ENCODE peak calls at places on chromosomes 4 and X, in four cellular contexts. K, W, U and N are unnamed samples.

GRCh38 chrX:1440506-1440905 is 12.2 kb downstream of the ASMTL start:
- DNase-seq in K (peak), W (no peak), U (no peak), N (no peak)

GRCh38 chrX:40175416-40176255 is 77.9 kb upstream of the BCOR start:
- DNase-seq in K (peak), W (no peak), U (peak), N (peak)

GRCh38 chr4:180695851-180696250 is 1547.4 kb upstream of the TENM3 start:
- DNase-seq in K (no peak), W (no peak), U (no peak), N (no peak)

GRCh38 chrX:38804481-38805293 is 3.4 kb downstream of the MID1IP1 start:
- DNase-seq in K (peak), W (no peak), U (no peak), N (peak)

GRCh38 chrX:139932901-139933796 is at the start of gene ATP11C:
- DNase-seq in K (peak), W (peak), U (peak), N (peak)

GRCh38 chr4:185395956-185396723 is 416 bp upstream of the LRP2BP start:
- DNase-seq in K (peak), W (peak), U (peak), N (peak)

GRCh38 chr4:30605616-30606015 is 114.6 kb upstream of the PCDH7 start:
- DNase-seq in K (no peak), W (no peak), U (no peak), N (no peak)

GRCh38 chrX:106932960-106933537 is 12.8 kb downstream of the CLDN2 start:
- DNase-seq in K (no peak), W (no peak), U (no peak), N (no peak)

GRCh38 chrX:153884136-153885076 is 1.6 kb downstream of the L1CAM start:
- DNase-seq in K (peak), W (no peak), U (no peak), N (no peak)

GRCh38 chr4:47839259-47839658 is 1.4 kb upstream of the CORIN start:
- DNase-seq in K (no peak), W (no peak), U (peak), N (peak)

GRCh38 chrX:5898463-5898862 is 330.2 kb downstream of the NLGN4X start:
- DNase-seq in K (no peak), W (no peak), U (no peak), N (no peak)

GRCh38 chr4:24984602-24985532 is 45.9 kb downstream of the LGI2 start:
- DNase-seq in K (no peak), W (no peak), U (no peak), N (no peak)

GRCh38 chr4:74660866-74661265 is 133.5 kb downstream of the BTC start:
- DNase-seq in K (no peak), W (no peak), U (no peak), N (no peak)

GRCh38 chrX:43559643-43560042 is 96.5 kb upstream of the MAOA start:
- DNase-seq in K (peak), W (no peak), U (no peak), N (peak)

GRCh38 chrX:17692709-17693346 is 44.5 kb upstream of the SCML1 start:
- DNase-seq in K (peak), W (no peak), U (no peak), N (no peak)
- H3K27ac ChIP-seq in K (no peak), W (no peak), U (no peak), N (no peak)

DNA sequence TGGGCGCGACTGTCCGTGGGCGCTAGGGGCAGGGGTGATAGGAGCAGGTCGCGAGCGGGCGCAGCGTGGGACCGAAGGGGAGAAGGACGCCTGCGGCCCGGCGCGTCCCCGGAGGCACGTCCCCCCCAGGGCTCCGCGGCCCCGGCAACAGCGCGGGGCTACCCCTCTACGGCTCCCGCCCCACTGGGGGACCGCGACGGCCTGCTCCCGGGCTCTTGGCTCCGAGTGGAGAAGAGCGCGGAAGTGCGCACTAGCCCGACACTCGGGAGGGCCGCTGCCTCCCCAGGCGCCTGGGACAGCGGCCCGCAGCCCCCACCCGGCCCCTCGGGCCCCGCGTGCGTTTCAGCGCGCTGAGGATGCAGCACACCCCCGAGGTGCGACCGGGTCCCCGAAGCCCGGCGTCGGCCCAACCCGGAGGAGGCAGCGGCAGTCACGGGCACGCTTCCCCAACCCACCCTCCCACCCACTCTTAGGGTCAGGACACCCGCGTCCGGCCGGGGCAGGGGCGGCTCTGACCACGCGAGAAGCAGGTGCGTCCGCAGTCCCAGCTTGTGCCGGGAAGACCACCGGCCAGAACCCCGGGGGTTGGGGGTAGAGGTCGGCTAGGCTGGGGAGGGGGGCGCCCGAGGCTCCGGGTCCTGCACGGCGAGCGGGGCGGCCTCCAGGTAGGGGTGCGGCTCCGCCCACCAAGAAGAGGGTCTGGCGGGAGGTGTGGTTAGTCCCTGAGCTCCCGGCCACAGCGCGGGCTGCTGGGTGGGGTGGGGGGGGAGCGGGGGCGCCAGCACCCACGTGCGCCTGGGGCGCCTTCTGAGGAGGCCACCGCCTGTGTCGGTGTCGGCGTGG is 18.5 kb upstream of the NAT8L start:
- DNase-seq in K (no peak), W (no peak), U (no peak), N (no peak)
- H3K4me3 ChIP-seq in K (peak), W (peak), U (peak), N (no peak)

GRCh38 chr4:98567611-98568010 is 90.8 kb downstream of the TSPAN5 start:
- DNase-seq in K (no peak), W (no peak), U (no peak), N (no peak)

GRCh38 chr4:98568896-98569663 is 89.3 kb downstream of the TSPAN5 start:
- DNase-seq in K (peak), W (no peak), U (no peak), N (no peak)

GRCh38 chr4:98565646-98566403 is 92.6 kb downstream of the TSPAN5 start:
- DNase-seq in K (peak), W (no peak), U (no peak), N (no peak)

GRCh38 chr4:98564847-98565246 is 93.6 kb downstream of the TSPAN5 start:
- DNase-seq in K (peak), W (no peak), U (no peak), N (no peak)

GRCh38 chr4:98566491-98567008 is 91.9 kb downstream of the TSPAN5 start:
- DNase-seq in K (peak), W (no peak), U (no peak), N (no peak)
- H3K27ac ChIP-seq in K (peak), W (no peak), U (no peak), N (no peak)

GRCh38 chr4:32560306-32560705 is 1840.1 kb downstream of the PCDH7 start:
- DNase-seq in K (no peak), W (no peak), U (no peak), N (no peak)
- H3K4me3 ChIP-seq in K (no peak), W (peak), U (no peak), N (no peak)

GRCh38 chr4:159102623-159103405 is at the start of gene RAPGEF2:
- DNase-seq in K (peak), W (peak), U (peak), N (peak)
- H3K27ac ChIP-seq in K (peak), W (peak), U (peak), N (peak)

GRCh38 chr4:75997946-75998345 is 7.2 kb upstream of the SDAD1 start:
- DNase-seq in K (no peak), W (no peak), U (no peak), N (no peak)
- H3K4me3 ChIP-seq in K (no peak), W (no peak), U (no peak), N (no peak)

GRCh38 chr4:5730436-5730835 is 19.4 kb downstream of the EVC start:
- DNase-seq in K (no peak), W (no peak), U (no peak), N (no peak)
- H3K27ac ChIP-seq in K (no peak), W (peak), U (no peak), N (no peak)

GRCh38 chr4:175459571-175459970 is 352.5 kb downstream of the GPM6A start:
- DNase-seq in K (no peak), W (no peak), U (no peak), N (no peak)

GRCh38 chr4:175453456-175453855 is 358.6 kb downstream of the GPM6A start:
- DNase-seq in K (peak), W (no peak), U (no peak), N (no peak)

GRCh38 chr4:175456131-175456530 is 355.9 kb downstream of the GPM6A start:
- DNase-seq in K (no peak), W (no peak), U (no peak), N (no peak)

GRCh38 chr4:175457956-175458355 is 354.1 kb downstream of the GPM6A start:
- DNase-seq in K (no peak), W (no peak), U (no peak), N (no peak)
- H3K4me3 ChIP-seq in K (no peak), W (no peak), U (no peak), N (no peak)

DNA sequence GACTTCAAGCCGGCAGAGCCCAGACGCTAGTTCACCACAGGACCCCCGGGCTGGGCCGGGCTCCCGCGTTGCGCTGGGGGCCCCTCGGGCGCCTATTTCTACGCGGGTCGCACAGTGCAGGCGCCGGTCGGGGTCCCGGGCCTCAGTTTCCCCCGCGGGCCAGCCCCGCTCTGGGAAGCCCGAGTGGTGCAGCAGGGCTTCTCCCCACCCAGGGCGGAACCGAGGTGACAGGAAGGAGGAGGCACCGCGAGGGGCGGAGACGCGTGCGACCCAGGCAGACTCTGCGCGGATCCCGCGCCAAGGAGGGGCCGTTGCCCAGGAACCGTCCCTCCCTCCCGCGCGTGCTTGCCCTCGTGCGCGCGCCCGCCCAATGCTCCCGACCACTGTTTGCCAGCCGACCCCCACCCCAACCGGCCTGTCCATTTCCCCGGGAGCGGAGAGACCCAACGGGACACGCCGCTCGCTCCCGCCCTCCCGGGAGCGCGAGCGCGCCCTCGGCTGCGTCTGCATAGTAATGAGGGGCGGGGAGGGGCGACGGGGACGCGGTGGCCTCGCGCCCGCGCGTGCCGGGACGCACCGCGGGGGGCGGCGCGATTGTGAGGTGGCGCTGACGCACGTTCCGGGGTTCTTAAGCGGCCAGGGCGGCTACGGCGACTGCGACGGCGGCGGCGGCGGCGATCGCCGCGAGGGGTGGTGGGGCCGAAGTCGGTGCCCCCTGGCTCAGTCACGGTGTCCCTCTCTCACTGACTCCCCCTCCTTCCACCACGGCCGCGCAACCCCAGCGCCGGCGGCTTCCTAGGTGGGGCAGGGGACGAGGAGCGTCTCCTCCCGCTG is at the start of gene CPEB2:
- DNase-seq in K (peak), W (peak), U (peak), N (peak)
- H3K27ac ChIP-seq in K (peak), W (peak), U (peak), N (peak)

GRCh38 chr4:16206301-16206700 is 20.0 kb downstream of the TAPT1 start:
- DNase-seq in K (no peak), W (no peak), U (no peak), N (no peak)

GRCh38 chr4:16207409-16207808 is 18.9 kb downstream of the TAPT1 start:
- DNase-seq in K (no peak), W (no peak), U (no peak), N (no peak)

GRCh38 chr4:16204505-16204904 is 21.8 kb downstream of the TAPT1 start:
- DNase-seq in K (no peak), W (no peak), U (no peak), N (no peak)

GRCh38 chr4:16206848-16207247 is 19.4 kb downstream of the TAPT1 start:
- DNase-seq in K (no peak), W (no peak), U (no peak), N (no peak)

GRCh38 chr4:16205298-16206164 is 20.7 kb downstream of the TAPT1 start:
- DNase-seq in K (no peak), W (no peak), U (no peak), N (no peak)
- H3K4me3 ChIP-seq in K (no peak), W (no peak), U (no peak), N (no peak)